ENCODE peak calls at places on chromosomes 16 and 17, in four cellular contexts. One of them, this sample, is unnamed.

GRCh38 chr17:78356163-78356713 is 3.6 kb downstream of the SOCS3 start:
- DNase-seq in mesendoderm: peak; percentile 97
- DNase-seq in H1: peak; percentile 74
- DNase-seq in H9: peak; percentile 92
- DNase-seq in this sample: peak; percentile 98

GRCh38 chr17:70365098-70365583 is 195.8 kb downstream of the KCNJ2 start:
- DNase-seq in mesendoderm: peak; percentile 34
- DNase-seq in H1: no peak
- DNase-seq in H9: no peak
- DNase-seq in this sample: peak; percentile 78

GRCh38 chr17:32971171-32971570 is 20.5 kb upstream of the SPACA3 start:
- DNase-seq in H1: no peak
- DNase-seq in H9: no peak
- DNase-seq in mesendoderm: no peak
- DNase-seq in this sample: no peak

GRCh38 chr16:20326336-20326735 is 977 bp downstream of the GP2 start:
- DNase-seq in H1: no peak
- DNase-seq in H9: no peak
- DNase-seq in mesendoderm: peak; percentile 84
- DNase-seq in this sample: no peak

GRCh38 chr17:80877095-80877828 is 114.4 kb upstream of the CHMP6 start:
- DNase-seq in H9: no peak
- DNase-seq in mesendoderm: no peak
- DNase-seq in H1: no peak
- DNase-seq in this sample: no peak

GRCh38 chr16:89955001-89955685 is 6.6 kb downstream of the DEF8 start:
- DNase-seq in mesendoderm: no peak
- DNase-seq in H9: no peak
- DNase-seq in H1: no peak
- DNase-seq in this sample: no peak

GRCh38 chr17:48011405-48012150 is 26.0 kb downstream of the COPZ2 start:
- DNase-seq in mesendoderm: peak; percentile 77
- DNase-seq in H9: peak; percentile 79
- DNase-seq in H1: peak; percentile 72
- DNase-seq in this sample: peak; percentile 25

GRCh38 chr17:47860396-47860795 is 9.4 kb upstream of the SP6 start:
- DNase-seq in H9: no peak
- DNase-seq in mesendoderm: no peak
- DNase-seq in H1: no peak
- DNase-seq in this sample: no peak

GRCh38 chr17:77459018-77459755 is 318.4 kb downstream of the SEC14L1 start:
- DNase-seq in H1: no peak
- DNase-seq in mesendoderm: no peak
- DNase-seq in H9: no peak
- DNase-seq in this sample: no peak

GRCh38 chr17:82031303-82031884 is at the start of gene RAC3:
- DNase-seq in H1: no peak
- DNase-seq in mesendoderm: peak; percentile 60
- DNase-seq in H9: no peak
- DNase-seq in this sample: peak; percentile 11
- H3K56ac ChIP-seq in H1: peak within 1 kb of the TSS; percentile 79
- H3K56ac ChIP-seq in mesendoderm: peak within 1 kb of the TSS; percentile 96
- H3K56ac ChIP-seq in H9: no peak within 1 kb of the TSS
- H3K56ac ChIP-seq in this sample: no peak within 1 kb of the TSS

DNA sequence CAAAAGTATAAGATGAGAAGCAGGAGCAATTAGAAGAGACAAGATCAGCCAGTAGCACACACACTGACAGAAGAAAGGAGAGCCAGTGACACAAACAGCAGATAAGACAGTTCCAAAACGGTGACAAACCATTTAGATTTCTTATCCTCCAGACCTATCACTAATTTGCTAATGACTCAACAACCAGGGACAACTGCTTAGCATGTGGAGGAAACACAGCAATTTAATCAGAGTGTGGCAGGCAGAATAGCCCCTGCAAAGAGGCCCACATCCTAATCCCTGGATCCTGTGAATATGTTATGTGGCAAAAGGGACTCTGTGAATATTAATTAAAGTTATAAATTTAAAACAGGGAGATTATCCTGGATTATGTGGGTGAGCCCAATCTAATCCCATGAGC is 81.1 kb downstream of the CACNG1 start:
- DNase-seq in H9: no peak
- DNase-seq in mesendoderm: peak; percentile 82
- DNase-seq in H1: no peak
- DNase-seq in this sample: no peak
- H3K56ac ChIP-seq in H9: no peak overlapping the region
- H3K56ac ChIP-seq in mesendoderm: no peak overlapping the region
- H3K56ac ChIP-seq in H1: no peak overlapping the region
- H3K56ac ChIP-seq in this sample: no peak overlapping the region

GRCh38 chr17:35242805-35243458 is at the start of gene SLFN5:
- DNase-seq in H1: peak; percentile 97
- DNase-seq in mesendoderm: peak; percentile 94
- DNase-seq in H9: peak; percentile 96
- DNase-seq in this sample: peak; percentile 90

GRCh38 chr17:35245196-35245486 is 2.3 kb downstream of the SLFN5 start:
- DNase-seq in mesendoderm: peak; percentile 44
- DNase-seq in H9: no peak
- DNase-seq in H1: no peak
- DNase-seq in this sample: peak; percentile 97

GRCh38 chr17:35242158-35242804 is 591 bp upstream of the SLFN5 start:
- DNase-seq in H1: peak; percentile 78
- DNase-seq in H9: peak; percentile 95
- DNase-seq in mesendoderm: peak; percentile 93
- DNase-seq in this sample: peak; percentile 32

GRCh38 chr17:35243459-35244204 is 760 bp downstream of the SLFN5 start:
- DNase-seq in mesendoderm: peak; percentile 58
- DNase-seq in H9: peak; percentile 50
- DNase-seq in H1: peak; percentile 58
- DNase-seq in this sample: peak; percentile 69

DNA sequence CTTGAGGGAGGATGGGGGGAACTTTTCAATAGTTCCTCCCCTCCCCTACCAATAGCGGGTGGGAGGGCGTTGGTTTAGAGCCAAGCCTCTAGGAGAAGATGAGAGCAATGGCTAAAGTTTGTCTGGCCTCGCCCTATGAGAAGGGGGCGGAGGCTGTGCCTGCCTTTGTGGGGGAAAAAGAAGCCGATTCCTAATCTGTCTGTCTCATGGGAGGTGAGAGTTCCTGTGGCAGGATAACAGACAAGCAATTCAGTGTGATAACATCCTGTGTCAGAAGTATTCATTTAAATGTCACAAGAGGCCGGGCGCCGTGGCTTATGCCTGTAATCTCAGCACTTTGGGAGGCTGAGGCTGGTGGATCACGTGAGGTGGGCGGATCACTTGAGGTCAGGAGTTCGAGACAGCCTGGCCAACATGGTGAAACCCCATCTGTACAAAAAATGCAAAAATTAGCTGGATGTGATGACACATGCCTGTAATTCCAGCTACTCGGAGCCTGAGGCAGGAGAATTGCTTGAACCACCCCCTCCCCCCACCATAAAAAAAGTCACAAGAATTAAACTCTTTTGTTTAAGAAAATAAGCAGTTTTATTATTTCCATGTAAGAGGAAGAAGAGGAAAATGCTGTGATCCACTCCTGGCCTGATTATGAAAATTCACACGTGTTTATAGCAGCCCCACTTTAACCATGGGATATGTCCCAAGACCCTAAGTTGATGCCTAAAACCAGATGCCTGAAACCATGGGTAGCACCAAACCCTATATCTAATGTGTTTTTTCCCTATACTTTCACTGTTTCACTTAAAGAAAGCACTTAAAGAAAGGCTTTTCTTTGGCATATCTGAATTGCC is 1.7 kb downstream of the SLFN5 start:
- DNase-seq in H1: peak; percentile 47
- DNase-seq in H9: peak; percentile 39
- DNase-seq in mesendoderm: peak; percentile 96
- DNase-seq in this sample: peak; percentile 81
- H3K56ac ChIP-seq in H1: no peak overlapping the region
- H3K56ac ChIP-seq in H9: no peak overlapping the region
- H3K56ac ChIP-seq in mesendoderm: peak overlapping the region; percentile 65
- H3K56ac ChIP-seq in this sample: peak overlapping the region; percentile 89

DNA sequence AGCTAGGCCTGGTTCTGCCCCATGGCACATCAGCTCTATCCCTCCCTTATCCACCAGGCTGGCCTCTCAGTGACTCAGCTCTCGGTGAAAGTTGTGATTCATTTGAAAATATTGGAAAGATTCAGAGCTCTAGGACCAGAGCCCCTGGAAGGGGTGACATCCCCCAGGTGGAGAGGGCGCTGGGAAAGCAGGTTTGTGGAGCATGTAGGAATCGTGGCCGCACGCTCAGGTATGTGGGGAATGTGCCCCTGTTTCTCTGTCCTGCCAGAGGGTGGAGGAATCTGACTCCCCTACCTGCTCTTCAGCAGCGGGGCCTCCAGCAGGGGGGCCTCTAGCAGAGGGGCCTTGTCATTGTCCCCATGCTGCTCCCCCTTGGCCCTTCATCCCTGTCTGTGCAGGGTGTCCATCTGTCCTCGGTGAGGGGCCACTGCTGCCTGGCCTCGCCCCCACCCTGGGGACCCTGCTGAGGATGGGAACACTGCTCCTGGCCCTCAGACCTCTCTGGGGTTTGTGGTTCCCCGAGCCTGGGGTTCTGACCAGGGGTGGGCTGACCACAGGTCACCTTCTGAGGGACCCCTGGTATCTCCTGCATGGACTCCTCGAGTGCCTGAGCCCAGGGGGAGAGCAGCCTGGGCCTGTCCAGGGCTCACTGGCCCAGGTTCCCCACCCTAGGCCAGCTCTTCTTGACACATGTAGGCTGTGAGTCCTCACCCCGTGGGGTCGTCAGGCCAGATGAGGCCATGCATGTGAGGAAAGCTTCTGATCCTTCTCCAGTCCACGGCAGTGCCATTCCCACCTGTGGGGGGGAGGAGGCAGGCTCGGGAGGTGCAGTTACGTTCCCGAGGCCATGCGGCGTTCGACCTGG is 47.5 kb downstream of the NT5M start:
- DNase-seq in mesendoderm: peak; percentile 72
- DNase-seq in H1: no peak
- DNase-seq in H9: peak; percentile 80
- DNase-seq in this sample: peak; percentile 54
- H3K56ac ChIP-seq in mesendoderm: peak overlapping the region; percentile 32
- H3K56ac ChIP-seq in H1: no peak overlapping the region
- H3K56ac ChIP-seq in H9: no peak overlapping the region
- H3K56ac ChIP-seq in this sample: no peak overlapping the region

This sample was measured in IMR-90.